ENCODE peak calls at places on chromosomes 5 and 9, in eight cellular contexts. One of them, this sample, is unnamed. For H3K36me3 and H3K27me3, the result is how much of the 10 kb centered on the place peaks cover.

GRCh38 chr9:136700309-136700708 is 12.1 kb upstream of the DIPK1B start:
- DNase-seq in HepG2: no peak
- DNase-seq in tibial artery: no peak
- DNase-seq in CD8-positive, alpha-beta T cell: no peak
- DNase-seq in ovary: no peak
- DNase-seq in hepatocyte: no peak
- DNase-seq in IMR-90: peak
- DNase-seq in cardiac muscle cell: peak
- DNase-seq in this sample: no peak

GRCh38 chr9:114123031-114123977 is 24.2 kb upstream of the KIF12 start:
- DNase-seq in hepatocyte: no peak
- DNase-seq in ovary: no peak
- DNase-seq in CD8-positive, alpha-beta T cell: no peak
- DNase-seq in cardiac muscle cell: no peak
- DNase-seq in tibial artery: no peak
- DNase-seq in HepG2: peak
- DNase-seq in IMR-90: no peak
- DNase-seq in this sample: no peak

GRCh38 chr9:33289501-33289900 is 815 bp upstream of the NFX1 start:
- DNase-seq in ovary: peak
- DNase-seq in CD8-positive, alpha-beta T cell: peak
- DNase-seq in cardiac muscle cell: peak
- DNase-seq in HepG2: no peak
- DNase-seq in hepatocyte: peak
- DNase-seq in tibial artery: no peak
- DNase-seq in IMR-90: no peak
- DNase-seq in this sample: peak

GRCh38 chr9:4144869-4145268 is 155.0 kb downstream of the GLIS3 start:
- DNase-seq in tibial artery: no peak
- DNase-seq in CD8-positive, alpha-beta T cell: no peak
- DNase-seq in IMR-90: no peak
- DNase-seq in HepG2: no peak
- DNase-seq in ovary: no peak
- DNase-seq in cardiac muscle cell: no peak
- DNase-seq in hepatocyte: no peak
- DNase-seq in this sample: no peak

GRCh38 chr9:127980056-127980705 is 608 bp downstream of the EEIG1 start:
- DNase-seq in cardiac muscle cell: no peak
- DNase-seq in HepG2: no peak
- DNase-seq in ovary: peak
- DNase-seq in tibial artery: no peak
- DNase-seq in hepatocyte: peak
- DNase-seq in CD8-positive, alpha-beta T cell: peak
- DNase-seq in IMR-90: no peak
- DNase-seq in this sample: peak

GRCh38 chr5:163622796-163623195 is 117.4 kb downstream of the MAT2B start:
- DNase-seq in hepatocyte: no peak
- DNase-seq in tibial artery: no peak
- DNase-seq in ovary: no peak
- DNase-seq in IMR-90: no peak
- DNase-seq in HepG2: no peak
- DNase-seq in cardiac muscle cell: no peak
- DNase-seq in CD8-positive, alpha-beta T cell: no peak
- DNase-seq in this sample: no peak

GRCh38 chr5:160567031-160567705 is 145.5 kb downstream of the PTTG1 start:
- DNase-seq in cardiac muscle cell: no peak
- DNase-seq in tibial artery: no peak
- DNase-seq in CD8-positive, alpha-beta T cell: no peak
- DNase-seq in IMR-90: no peak
- DNase-seq in HepG2: no peak
- DNase-seq in hepatocyte: no peak
- DNase-seq in ovary: no peak
- DNase-seq in this sample: no peak

GRCh38 chr5:135139397-135140134 is 105.5 kb upstream of the PITX1 start:
- DNase-seq in CD8-positive, alpha-beta T cell: no peak
- DNase-seq in HepG2: peak
- DNase-seq in hepatocyte: peak
- DNase-seq in ovary: no peak
- DNase-seq in cardiac muscle cell: peak
- DNase-seq in tibial artery: no peak
- DNase-seq in IMR-90: peak
- DNase-seq in this sample: no peak

GRCh38 chr9:2059131-2059929 is 44.2 kb downstream of the SMARCA2 start:
- DNase-seq in hepatocyte: no peak
- DNase-seq in tibial artery: no peak
- DNase-seq in ovary: no peak
- DNase-seq in CD8-positive, alpha-beta T cell: no peak
- DNase-seq in IMR-90: no peak
- DNase-seq in cardiac muscle cell: no peak
- DNase-seq in HepG2: no peak
- DNase-seq in this sample: no peak

GRCh38 chr5:66207800-66208561 is 63.9 kb downstream of the SREK1 start:
- DNase-seq in ovary: no peak
- DNase-seq in hepatocyte: no peak
- DNase-seq in HepG2: no peak
- DNase-seq in IMR-90: no peak
- DNase-seq in cardiac muscle cell: peak
- DNase-seq in tibial artery: peak
- DNase-seq in CD8-positive, alpha-beta T cell: no peak
- DNase-seq in this sample: no peak

GRCh38 chr5:171336486-171337206 is 27.6 kb downstream of the TLX3 start:
- DNase-seq in ovary: no peak
- DNase-seq in HepG2: no peak
- DNase-seq in tibial artery: no peak
- DNase-seq in CD8-positive, alpha-beta T cell: no peak
- DNase-seq in cardiac muscle cell: peak
- DNase-seq in hepatocyte: peak
- DNase-seq in IMR-90: peak
- DNase-seq in this sample: peak

GRCh38 chr5:154771383-154771901 is 16.3 kb downstream of the LARP1 start:
- DNase-seq in tibial artery: peak
- DNase-seq in cardiac muscle cell: peak
- DNase-seq in hepatocyte: peak
- DNase-seq in CD8-positive, alpha-beta T cell: no peak
- DNase-seq in IMR-90: peak
- DNase-seq in HepG2: no peak
- DNase-seq in ovary: peak
- DNase-seq in this sample: peak

GRCh38 chr5:150862070-150862469 is 15.7 kb downstream of the IRGM start:
- DNase-seq in ovary: no peak
- DNase-seq in cardiac muscle cell: no peak
- DNase-seq in CD8-positive, alpha-beta T cell: no peak
- DNase-seq in HepG2: no peak
- DNase-seq in hepatocyte: no peak
- DNase-seq in IMR-90: no peak
- DNase-seq in tibial artery: no peak
- DNase-seq in this sample: no peak

GRCh38 chr9:20989923-20990341 is 41.5 kb downstream of the HACD4 start:
- DNase-seq in CD8-positive, alpha-beta T cell: peak
- DNase-seq in IMR-90: no peak
- DNase-seq in ovary: no peak
- DNase-seq in cardiac muscle cell: no peak
- DNase-seq in tibial artery: peak
- DNase-seq in hepatocyte: no peak
- DNase-seq in HepG2: no peak
- DNase-seq in this sample: no peak

GRCh38 chr5:20340123-20340522 is 352.1 kb upstream of the CDH18 start:
- DNase-seq in ovary: no peak
- DNase-seq in tibial artery: no peak
- DNase-seq in CD8-positive, alpha-beta T cell: no peak
- DNase-seq in hepatocyte: no peak
- DNase-seq in HepG2: no peak
- DNase-seq in IMR-90: no peak
- DNase-seq in cardiac muscle cell: no peak
- DNase-seq in this sample: no peak

GRCh38 chr9:129815278-129815677 is 8.7 kb downstream of the TOR1A start:
- DNase-seq in HepG2: no peak
- DNase-seq in IMR-90: no peak
- DNase-seq in ovary: no peak
- DNase-seq in tibial artery: no peak
- DNase-seq in hepatocyte: no peak
- DNase-seq in cardiac muscle cell: no peak
- DNase-seq in CD8-positive, alpha-beta T cell: no peak
- DNase-seq in this sample: no peak

GRCh38 chr5:10456583-10457562 is 15.2 kb downstream of the ROPN1L start:
- DNase-seq in hepatocyte: no peak
- DNase-seq in tibial artery: no peak
- DNase-seq in cardiac muscle cell: peak
- DNase-seq in IMR-90: peak
- DNase-seq in ovary: no peak
- DNase-seq in CD8-positive, alpha-beta T cell: no peak
- DNase-seq in HepG2: no peak
- DNase-seq in this sample: peak

GRCh38 chr9:129624947-129625346 is 1.0 kb upstream of the NTMT1 start:
- DNase-seq in IMR-90: peak
- DNase-seq in cardiac muscle cell: peak
- DNase-seq in ovary: no peak
- DNase-seq in CD8-positive, alpha-beta T cell: peak
- DNase-seq in tibial artery: no peak
- DNase-seq in HepG2: peak
- DNase-seq in hepatocyte: no peak
- DNase-seq in this sample: no peak

GRCh38 chr9:36135791-36136276 is 699 bp upstream of the GLIPR2 start:
- DNase-seq in CD8-positive, alpha-beta T cell: no peak
- DNase-seq in hepatocyte: no peak
- DNase-seq in tibial artery: no peak
- DNase-seq in ovary: no peak
- DNase-seq in HepG2: no peak
- DNase-seq in cardiac muscle cell: no peak
- DNase-seq in IMR-90: no peak
- DNase-seq in this sample: no peak

GRCh38 chr9:93651521-93651950 is 75.2 kb downstream of the PHF2 start:
- DNase-seq in CD8-positive, alpha-beta T cell: no peak
- DNase-seq in hepatocyte: no peak
- DNase-seq in cardiac muscle cell: no peak
- DNase-seq in IMR-90: no peak
- DNase-seq in ovary: peak
- DNase-seq in tibial artery: no peak
- DNase-seq in HepG2: no peak
- DNase-seq in this sample: no peak

GRCh38 chr5:62369039-62369438 is 34.7 kb downstream of the DIMT1 start:
- DNase-seq in tibial artery: no peak
- DNase-seq in HepG2: no peak
- DNase-seq in cardiac muscle cell: no peak
- DNase-seq in hepatocyte: no peak
- DNase-seq in IMR-90: no peak
- DNase-seq in CD8-positive, alpha-beta T cell: no peak
- DNase-seq in ovary: no peak
- DNase-seq in this sample: no peak
- H3K36me3 ChIP-seq in tibial artery: under half
- H3K36me3 ChIP-seq in HepG2: under half
- H3K36me3 ChIP-seq in cardiac muscle cell: under half
- H3K36me3 ChIP-seq in hepatocyte: under half
- H3K36me3 ChIP-seq in IMR-90: under half
- H3K36me3 ChIP-seq in CD8-positive, alpha-beta T cell: under half
- H3K36me3 ChIP-seq in ovary: under half
- H3K36me3 ChIP-seq in this sample: under half

GRCh38 chr9:68974901-68975300 is 39.0 kb downstream of the PRKACG start:
- DNase-seq in cardiac muscle cell: no peak
- DNase-seq in IMR-90: no peak
- DNase-seq in ovary: no peak
- DNase-seq in hepatocyte: no peak
- DNase-seq in tibial artery: no peak
- DNase-seq in CD8-positive, alpha-beta T cell: no peak
- DNase-seq in HepG2: no peak
- DNase-seq in this sample: no peak

GRCh38 chr9:68975644-68976043 is 38.3 kb downstream of the PRKACG start:
- DNase-seq in IMR-90: no peak
- DNase-seq in HepG2: no peak
- DNase-seq in ovary: no peak
- DNase-seq in CD8-positive, alpha-beta T cell: no peak
- DNase-seq in hepatocyte: no peak
- DNase-seq in cardiac muscle cell: no peak
- DNase-seq in tibial artery: no peak
- DNase-seq in this sample: no peak

GRCh38 chr9:68974431-68974830 is 39.5 kb downstream of the PRKACG start:
- DNase-seq in IMR-90: no peak
- DNase-seq in tibial artery: no peak
- DNase-seq in CD8-positive, alpha-beta T cell: no peak
- DNase-seq in HepG2: no peak
- DNase-seq in cardiac muscle cell: no peak
- DNase-seq in ovary: no peak
- DNase-seq in hepatocyte: no peak
- DNase-seq in this sample: no peak

GRCh38 chr9:68970150-68970549 is 43.8 kb downstream of the PRKACG start:
- DNase-seq in ovary: no peak
- DNase-seq in cardiac muscle cell: no peak
- DNase-seq in hepatocyte: no peak
- DNase-seq in IMR-90: no peak
- DNase-seq in HepG2: no peak
- DNase-seq in CD8-positive, alpha-beta T cell: no peak
- DNase-seq in tibial artery: no peak
- DNase-seq in this sample: no peak

GRCh38 chr9:68973619-68974018 is 40.3 kb downstream of the PRKACG start:
- DNase-seq in cardiac muscle cell: no peak
- DNase-seq in CD8-positive, alpha-beta T cell: no peak
- DNase-seq in ovary: no peak
- DNase-seq in tibial artery: no peak
- DNase-seq in IMR-90: no peak
- DNase-seq in hepatocyte: no peak
- DNase-seq in HepG2: no peak
- DNase-seq in this sample: no peak
- H3K4me3 ChIP-seq in cardiac muscle cell: no peak
- H3K4me3 ChIP-seq in CD8-positive, alpha-beta T cell: no peak
- H3K4me3 ChIP-seq in ovary: no peak
- H3K4me3 ChIP-seq in tibial artery: no peak
- H3K4me3 ChIP-seq in IMR-90: no peak
- H3K4me3 ChIP-seq in hepatocyte: no peak
- H3K4me3 ChIP-seq in HepG2: no peak
- H3K4me3 ChIP-seq in this sample: no peak

GRCh38 chr9:71562140-71562539 is 206.2 kb downstream of the CEMIP2 start:
- DNase-seq in HepG2: no peak
- DNase-seq in CD8-positive, alpha-beta T cell: no peak
- DNase-seq in ovary: no peak
- DNase-seq in IMR-90: no peak
- DNase-seq in cardiac muscle cell: no peak
- DNase-seq in hepatocyte: no peak
- DNase-seq in tibial artery: no peak
- DNase-seq in this sample: peak

GRCh38 chr9:71567890-71568289 is 200.4 kb downstream of the CEMIP2 start:
- DNase-seq in ovary: no peak
- DNase-seq in IMR-90: no peak
- DNase-seq in CD8-positive, alpha-beta T cell: no peak
- DNase-seq in tibial artery: no peak
- DNase-seq in hepatocyte: no peak
- DNase-seq in cardiac muscle cell: no peak
- DNase-seq in HepG2: no peak
- DNase-seq in this sample: no peak
- H3K27me3 ChIP-seq in ovary: under half
- H3K27me3 ChIP-seq in IMR-90: under half
- H3K27me3 ChIP-seq in CD8-positive, alpha-beta T cell: under half
- H3K27me3 ChIP-seq in tibial artery: under half
- H3K27me3 ChIP-seq in hepatocyte: under half
- H3K27me3 ChIP-seq in cardiac muscle cell: under half
- H3K27me3 ChIP-seq in HepG2: under half
- H3K27me3 ChIP-seq in this sample: under half

DNA sequence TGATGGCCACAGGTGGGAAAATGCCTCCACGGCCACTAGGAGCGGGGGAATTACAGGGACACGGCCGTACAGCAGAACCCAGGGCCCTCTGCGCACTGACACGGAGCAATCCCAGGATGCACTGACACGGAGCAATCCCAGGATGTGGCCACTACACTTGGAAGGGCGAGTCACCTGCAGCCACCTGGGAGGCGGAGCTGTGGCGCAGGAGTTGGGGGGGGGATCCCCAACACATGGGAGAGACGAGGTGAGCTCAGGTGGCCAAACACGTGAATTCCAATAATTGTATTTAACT is 6.8 kb downstream of the CLPTM1L start:
- DNase-seq in HepG2: no peak
- DNase-seq in tibial artery: no peak
- DNase-seq in IMR-90: no peak
- DNase-seq in cardiac muscle cell: no peak
- DNase-seq in CD8-positive, alpha-beta T cell: no peak
- DNase-seq in ovary: no peak
- DNase-seq in hepatocyte: no peak
- DNase-seq in this sample: no peak
- H3K36me3 ChIP-seq in HepG2: under half
- H3K36me3 ChIP-seq in tibial artery: half or more
- H3K36me3 ChIP-seq in IMR-90: half or more
- H3K36me3 ChIP-seq in cardiac muscle cell: half or more
- H3K36me3 ChIP-seq in CD8-positive, alpha-beta T cell: half or more
- H3K36me3 ChIP-seq in ovary: under half
- H3K36me3 ChIP-seq in hepatocyte: under half
- H3K36me3 ChIP-seq in this sample: under half

This sample was measured in H7.